ENCODE peak calls at places on chromosomes 4 and X, in six cellular contexts. One of them, this sample, is unnamed.

GRCh38 chr4:155339588-155339987 is 37.2 kb downstream of the MAP9 start:
- DNase-seq in left lung: no peak
- DNase-seq in astrocyte: no peak
- DNase-seq in fibroblast of lung: no peak
- DNase-seq in fibroblast of mammary gland: no peak
- DNase-seq in heart right ventricle: no peak
- DNase-seq in this sample: no peak

GRCh38 chr4:55395529-55396304 is at the start of gene TMEM165:
- DNase-seq in left lung: peak
- DNase-seq in astrocyte: peak
- DNase-seq in fibroblast of lung: peak
- DNase-seq in fibroblast of mammary gland: peak
- DNase-seq in heart right ventricle: peak
- DNase-seq in this sample: peak

GRCh38 chr4:75630174-75630931 is at the start of gene CDKL2:
- DNase-seq in left lung: peak
- DNase-seq in astrocyte: peak
- DNase-seq in fibroblast of lung: peak
- DNase-seq in fibroblast of mammary gland: peak
- DNase-seq in heart right ventricle: peak
- DNase-seq in this sample: peak

GRCh38 chr4:88880501-88881226 is 176.3 kb downstream of the FAM13A start:
- DNase-seq in left lung: no peak
- DNase-seq in astrocyte: no peak
- DNase-seq in fibroblast of lung: no peak
- DNase-seq in fibroblast of mammary gland: no peak
- DNase-seq in heart right ventricle: no peak
- DNase-seq in this sample: no peak

GRCh38 chr4:164337219-164337944 is 416.5 kb upstream of the SMIM31 start:
- DNase-seq in left lung: no peak
- DNase-seq in astrocyte: no peak
- DNase-seq in fibroblast of lung: no peak
- DNase-seq in fibroblast of mammary gland: no peak
- DNase-seq in heart right ventricle: no peak
- DNase-seq in this sample: no peak

GRCh38 chr4:158521490-158522111 is at the start of gene RXFP1:
- DNase-seq in left lung: no peak
- DNase-seq in astrocyte: no peak
- DNase-seq in fibroblast of lung: no peak
- DNase-seq in fibroblast of mammary gland: no peak
- DNase-seq in heart right ventricle: no peak
- DNase-seq in this sample: no peak

GRCh38 chrX:27680726-27681125 is 90.6 kb downstream of the DCAF8L2 start:
- DNase-seq in left lung: no peak
- DNase-seq in astrocyte: peak
- DNase-seq in fibroblast of lung: peak
- DNase-seq in fibroblast of mammary gland: peak
- DNase-seq in heart right ventricle: no peak
- DNase-seq in this sample: no peak

GRCh38 chr4:101104264-101105052 is 242.9 kb downstream of the PPP3CA start:
- DNase-seq in left lung: no peak
- DNase-seq in astrocyte: no peak
- DNase-seq in fibroblast of lung: no peak
- DNase-seq in fibroblast of mammary gland: no peak
- DNase-seq in heart right ventricle: no peak
- DNase-seq in this sample: no peak

GRCh38 chr4:145177906-145178538 is 2.4 kb downstream of the OTUD4 start:
- DNase-seq in left lung: no peak
- DNase-seq in astrocyte: peak
- DNase-seq in fibroblast of lung: peak
- DNase-seq in fibroblast of mammary gland: peak
- DNase-seq in heart right ventricle: no peak
- DNase-seq in this sample: no peak

GRCh38 chr4:140969296-140969695 is 164.0 kb downstream of the RNF150 start:
- DNase-seq in left lung: no peak
- DNase-seq in astrocyte: no peak
- DNase-seq in fibroblast of lung: no peak
- DNase-seq in fibroblast of mammary gland: no peak
- DNase-seq in heart right ventricle: no peak
- DNase-seq in this sample: no peak

GRCh38 chr4:2825740-2826139 is 17.9 kb upstream of the ADD1 start:
- DNase-seq in left lung: no peak
- DNase-seq in astrocyte: no peak
- DNase-seq in fibroblast of lung: no peak
- DNase-seq in fibroblast of mammary gland: no peak
- DNase-seq in heart right ventricle: peak
- DNase-seq in this sample: no peak

GRCh38 chr4:146401274-146401673 is 120.5 kb downstream of the SLC10A7 start:
- DNase-seq in left lung: no peak
- DNase-seq in astrocyte: no peak
- DNase-seq in fibroblast of lung: no peak
- DNase-seq in fibroblast of mammary gland: peak
- DNase-seq in heart right ventricle: no peak
- DNase-seq in this sample: no peak

GRCh38 chrX:122517781-122518180 is 666.3 kb upstream of the GRIA3 start:
- DNase-seq in left lung: no peak
- DNase-seq in astrocyte: peak
- DNase-seq in fibroblast of lung: peak
- DNase-seq in fibroblast of mammary gland: peak
- DNase-seq in heart right ventricle: no peak
- DNase-seq in this sample: no peak

GRCh38 chr4:173538148-173538902 is 8.3 kb upstream of the HAND2 start:
- DNase-seq in left lung: no peak
- DNase-seq in astrocyte: no peak
- DNase-seq in fibroblast of lung: no peak
- DNase-seq in fibroblast of mammary gland: peak
- DNase-seq in heart right ventricle: peak
- DNase-seq in this sample: no peak

GRCh38 chrX:18889346-18889745 is 94.6 kb downstream of the PHKA2 start:
- DNase-seq in left lung: no peak
- DNase-seq in astrocyte: no peak
- DNase-seq in fibroblast of lung: no peak
- DNase-seq in fibroblast of mammary gland: no peak
- DNase-seq in heart right ventricle: no peak
- DNase-seq in this sample: no peak

GRCh38 chr4:28167411-28167810 is 1306.8 kb downstream of the STIM2 start:
- DNase-seq in left lung: no peak
- DNase-seq in astrocyte: no peak
- DNase-seq in fibroblast of lung: no peak
- DNase-seq in fibroblast of mammary gland: no peak
- DNase-seq in heart right ventricle: no peak
- DNase-seq in this sample: no peak

GRCh38 chr4:1723131-1723801 is 1.9 kb downstream of the TACC3 start:
- DNase-seq in left lung: no peak
- DNase-seq in astrocyte: no peak
- DNase-seq in fibroblast of lung: peak
- DNase-seq in fibroblast of mammary gland: no peak
- DNase-seq in heart right ventricle: no peak
- DNase-seq in this sample: no peak

DNA sequence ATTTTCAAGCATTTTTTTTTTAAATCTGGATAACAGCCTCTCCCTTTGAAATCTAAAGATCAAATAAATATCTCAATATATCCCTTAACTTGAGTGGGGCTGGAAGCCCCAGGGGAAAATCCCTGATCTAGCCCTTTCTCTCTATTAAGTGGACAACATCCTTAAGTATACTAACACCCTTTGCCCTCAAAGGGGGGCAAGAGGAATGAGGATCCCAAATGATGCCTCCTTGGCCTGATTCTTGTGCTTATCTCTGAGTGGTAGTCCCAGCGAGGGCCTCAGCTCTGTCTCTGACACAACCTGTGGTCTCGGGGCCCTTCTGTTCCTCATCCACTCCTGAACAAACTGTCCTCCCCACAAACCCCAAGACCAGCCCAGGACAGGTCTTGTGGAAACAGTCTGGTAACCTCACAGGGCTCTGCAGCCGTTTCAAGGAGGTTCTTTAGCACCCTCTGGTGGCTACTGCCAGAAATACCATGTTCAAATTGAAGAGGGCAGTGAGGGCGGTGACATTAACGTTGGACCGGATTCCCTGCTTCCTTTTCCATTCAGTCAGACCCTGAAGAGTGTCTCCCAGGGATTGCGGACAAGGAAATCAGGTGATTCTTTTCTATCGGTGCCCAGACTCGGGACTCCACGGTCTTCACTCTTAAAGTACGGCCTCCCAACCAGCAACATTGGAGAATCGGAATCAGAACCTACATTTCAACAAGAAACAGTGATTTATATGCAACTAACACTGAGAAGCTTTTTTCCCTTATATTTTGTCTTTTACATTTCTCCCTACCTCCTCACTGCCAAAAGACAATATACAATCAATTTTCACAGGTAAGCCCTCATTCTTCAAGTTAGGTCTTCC is 13.0 kb downstream of the CXCL13 start:
- DNase-seq in left lung: peak
- DNase-seq in astrocyte: peak
- DNase-seq in fibroblast of lung: peak
- DNase-seq in fibroblast of mammary gland: peak
- DNase-seq in heart right ventricle: no peak
- DNase-seq in this sample: peak
- TF ChIP-seq CTCF in left lung: peak
- TF ChIP-seq CTCF in astrocyte: peak
- TF ChIP-seq CTCF in fibroblast of lung: peak
- TF ChIP-seq CTCF in fibroblast of mammary gland: peak
- TF ChIP-seq CTCF in heart right ventricle: peak
- TF ChIP-seq CTCF in this sample: peak

GRCh38 chrX:106170318-106170717 is 2.2 kb downstream of the PWWP3B start:
- DNase-seq in left lung: no peak
- DNase-seq in astrocyte: no peak
- DNase-seq in fibroblast of lung: peak
- DNase-seq in fibroblast of mammary gland: peak
- DNase-seq in heart right ventricle: no peak
- DNase-seq in this sample: no peak
- TF ChIP-seq CTCF in left lung: peak
- TF ChIP-seq CTCF in astrocyte: peak
- TF ChIP-seq CTCF in fibroblast of lung: no peak
- TF ChIP-seq CTCF in fibroblast of mammary gland: peak
- TF ChIP-seq CTCF in heart right ventricle: peak
- TF ChIP-seq CTCF in this sample: no peak

GRCh38 chr4:52863324-52863723 is 1.2 kb downstream of the RASL11B start:
- DNase-seq in left lung: no peak
- DNase-seq in astrocyte: no peak
- DNase-seq in fibroblast of lung: peak
- DNase-seq in fibroblast of mammary gland: no peak
- DNase-seq in heart right ventricle: no peak
- DNase-seq in this sample: no peak
- TF ChIP-seq CTCF in left lung: no peak
- TF ChIP-seq CTCF in astrocyte: no peak
- TF ChIP-seq CTCF in fibroblast of lung: no peak
- TF ChIP-seq CTCF in fibroblast of mammary gland: no peak
- TF ChIP-seq CTCF in heart right ventricle: no peak
- TF ChIP-seq CTCF in this sample: no peak

GRCh38 chr4:79044260-79044659 is 105.0 kb upstream of the PAQR3 start:
- DNase-seq in left lung: no peak
- DNase-seq in astrocyte: no peak
- DNase-seq in fibroblast of lung: no peak
- DNase-seq in fibroblast of mammary gland: no peak
- DNase-seq in heart right ventricle: no peak
- DNase-seq in this sample: no peak

GRCh38 chr4:79046191-79046590 is 107.0 kb upstream of the PAQR3 start:
- DNase-seq in left lung: no peak
- DNase-seq in astrocyte: peak
- DNase-seq in fibroblast of lung: no peak
- DNase-seq in fibroblast of mammary gland: no peak
- DNase-seq in heart right ventricle: no peak
- DNase-seq in this sample: no peak

GRCh38 chr4:79042079-79042674 is 102.9 kb upstream of the PAQR3 start:
- DNase-seq in left lung: no peak
- DNase-seq in astrocyte: peak
- DNase-seq in fibroblast of lung: peak
- DNase-seq in fibroblast of mammary gland: peak
- DNase-seq in heart right ventricle: no peak
- DNase-seq in this sample: no peak
- TF ChIP-seq CTCF in left lung: peak
- TF ChIP-seq CTCF in astrocyte: peak
- TF ChIP-seq CTCF in fibroblast of lung: peak
- TF ChIP-seq CTCF in fibroblast of mammary gland: peak
- TF ChIP-seq CTCF in heart right ventricle: peak
- TF ChIP-seq CTCF in this sample: no peak

GRCh38 chrX:151419748-151420147 is 22.7 kb downstream of the VMA21 start:
- DNase-seq in left lung: no peak
- DNase-seq in astrocyte: no peak
- DNase-seq in fibroblast of lung: peak
- DNase-seq in fibroblast of mammary gland: no peak
- DNase-seq in heart right ventricle: no peak
- DNase-seq in this sample: no peak

GRCh38 chrX:151416521-151417048 is 19.6 kb downstream of the VMA21 start:
- DNase-seq in left lung: no peak
- DNase-seq in astrocyte: no peak
- DNase-seq in fibroblast of lung: no peak
- DNase-seq in fibroblast of mammary gland: no peak
- DNase-seq in heart right ventricle: no peak
- DNase-seq in this sample: no peak
- TF ChIP-seq CTCF in left lung: no peak
- TF ChIP-seq CTCF in astrocyte: no peak
- TF ChIP-seq CTCF in fibroblast of lung: no peak
- TF ChIP-seq CTCF in fibroblast of mammary gland: no peak
- TF ChIP-seq CTCF in heart right ventricle: no peak
- TF ChIP-seq CTCF in this sample: no peak

GRCh38 chrX:84188320-84188834 is 378 bp upstream of the RPS6KA6 start:
- DNase-seq in left lung: peak
- DNase-seq in astrocyte: peak
- DNase-seq in fibroblast of lung: peak
- DNase-seq in fibroblast of mammary gland: peak
- DNase-seq in heart right ventricle: peak
- DNase-seq in this sample: no peak

GRCh38 chrX:84186603-84187358 is 1.2 kb downstream of the RPS6KA6 start:
- DNase-seq in left lung: no peak
- DNase-seq in astrocyte: no peak
- DNase-seq in fibroblast of lung: peak
- DNase-seq in fibroblast of mammary gland: peak
- DNase-seq in heart right ventricle: no peak
- DNase-seq in this sample: no peak

GRCh38 chrX:84187501-84188319 is at the start of gene RPS6KA6:
- DNase-seq in left lung: peak
- DNase-seq in astrocyte: peak
- DNase-seq in fibroblast of lung: peak
- DNase-seq in fibroblast of mammary gland: peak
- DNase-seq in heart right ventricle: peak
- DNase-seq in this sample: no peak

GRCh38 chrX:84182521-84182920 is 5.5 kb downstream of the RPS6KA6 start:
- DNase-seq in left lung: no peak
- DNase-seq in astrocyte: no peak
- DNase-seq in fibroblast of lung: no peak
- DNase-seq in fibroblast of mammary gland: no peak
- DNase-seq in heart right ventricle: no peak
- DNase-seq in this sample: no peak
- TF ChIP-seq CTCF in left lung: no peak
- TF ChIP-seq CTCF in astrocyte: no peak
- TF ChIP-seq CTCF in fibroblast of lung: no peak
- TF ChIP-seq CTCF in fibroblast of mammary gland: no peak
- TF ChIP-seq CTCF in heart right ventricle: no peak
- TF ChIP-seq CTCF in this sample: no peak

This sample was measured in natural killer cell.